ENCODE peak calls at places on chromosomes 1 and 21, in eight cellular contexts. T is HCT116, L is K562, A is A549, M is GM12878, C is endothelial cell of umbilical vein, K is HepG2, W is H1. D is an unnamed sample.

GRCh38 chr1:78047131-78047530 is 1.4 kb downstream of the GIPC2 start:
- DNase-seq in W (no peak), T (no peak), K (no peak), L (no peak), C (peak), A (no peak), M (no peak), D (no peak)

GRCh38 chr1:183205196-183205781 is 19.2 kb downstream of the LAMC2 start:
- DNase-seq in M (no peak), A (no peak), T (no peak), L (no peak), C (no peak), W (no peak), K (no peak), D (no peak)

GRCh38 chr1:218785928-218786327 is 387.8 kb upstream of the LYPLAL1 start:
- DNase-seq in W (no peak), K (no peak), C (peak), L (no peak), A (no peak), T (no peak), M (no peak), D (no peak)

GRCh38 chr1:47554901-47555300 is 117.1 kb downstream of the FOXD2 start:
- DNase-seq in M (no peak), K (no peak), A (no peak), T (no peak), C (no peak), W (no peak), L (no peak), D (no peak)

GRCh38 chr1:95311006-95311405 is 77.0 kb downstream of the RWDD3 start:
- DNase-seq in C (no peak), T (no peak), W (no peak), L (no peak), K (no peak), M (no peak), A (no peak), D (no peak)

GRCh38 chr1:181493885-181494284 is 10.6 kb downstream of the CACNA1E start:
- DNase-seq in A (no peak), C (no peak), M (no peak), W (no peak), L (no peak), K (no peak), T (no peak), D (no peak)

GRCh38 chr1:111762332-111762731 is 6.6 kb downstream of the DDX20 start:
- DNase-seq in A (no peak), T (no peak), C (peak), W (no peak), M (no peak), K (no peak), L (no peak), D (no peak)

GRCh38 chr1:2308844-2309243 is 80.7 kb downstream of the SKI start:
- DNase-seq in K (no peak), L (no peak), C (no peak), T (no peak), W (no peak), M (no peak), A (no peak), D (no peak)

GRCh38 chr1:153490272-153491051 is 30.0 kb upstream of the S100A7 start:
- DNase-seq in L (no peak), W (no peak), K (no peak), C (no peak), M (no peak), A (peak), T (peak), D (peak)

GRCh38 chr1:161486806-161487482 is 18.3 kb upstream of the FCGR2A start:
- DNase-seq in M (peak), T (peak), A (peak), W (no peak), L (peak), K (peak), C (peak), D (peak)

GRCh38 chr1:221418346-221418745 is 323.5 kb downstream of the DUSP10 start:
- DNase-seq in K (no peak), W (no peak), M (no peak), A (no peak), T (no peak), L (no peak), C (no peak), D (no peak)

GRCh38 chr1:93694833-93695232 is 13.2 kb upstream of the BCAR3 start:
- DNase-seq in A (no peak), T (no peak), L (no peak), C (no peak), M (no peak), W (no peak), K (no peak), D (no peak)

GRCh38 chr1:183443025-183443424 is 24.8 kb upstream of the NMNAT2 start:
- DNase-seq in C (no peak), T (no peak), K (no peak), M (no peak), W (no peak), L (no peak), A (no peak), D (no peak)

GRCh38 chr1:16083486-16083885 is 10.0 kb upstream of the FAM131C start:
- DNase-seq in M (no peak), W (no peak), T (no peak), K (no peak), A (no peak), C (no peak), L (no peak), D (no peak)

GRCh38 chr1:194062526-194062925 is 876.1 kb upstream of the B3GALT2 start:
- DNase-seq in A (no peak), C (peak), K (no peak), L (no peak), W (no peak), M (no peak), T (no peak), D (no peak)

GRCh38 chr1:221557024-221557423 is 184.9 kb downstream of the DUSP10 start:
- DNase-seq in W (no peak), T (no peak), L (no peak), A (no peak), C (no peak), K (no peak), M (no peak), D (no peak)

GRCh38 chr1:220775238-220775853 is 11.4 kb upstream of the MTARC1 start:
- DNase-seq in K (peak), C (peak), A (peak), T (no peak), M (no peak), L (peak), W (no peak), D (peak)

GRCh38 chr1:244901400-244901799 is 37.1 kb upstream of the HNRNPU start:
- DNase-seq in T (no peak), W (no peak), L (no peak), M (no peak), A (no peak), C (no peak), K (peak), D (peak)

GRCh38 chr21:37463083-37463780 is 96.7 kb downstream of the DYRK1A start:
- DNase-seq in L (peak), C (peak), K (peak), M (peak), T (peak), A (peak), W (no peak), D (peak)

GRCh38 chr1:10918531-10918930 is 93.9 kb upstream of the TARDBP start:
- DNase-seq in K (no peak), T (no peak), A (no peak), W (no peak), M (no peak), C (no peak), L (no peak), D (no peak)

GRCh38 chr21:44911384-44912157 is 9.1 kb downstream of the ITGB2 start:
- DNase-seq in A (peak), K (peak), T (no peak), M (no peak), W (no peak), L (peak), C (peak), D (no peak)

GRCh38 chr1:64881281-64881680 is 85.1 kb downstream of the JAK1 start:
- DNase-seq in W (no peak), A (no peak), K (no peak), L (no peak), C (no peak), T (no peak), M (no peak), D (no peak)

GRCh38 chr1:7380712-7381111 is 390.4 kb upstream of the VAMP3 start:
- DNase-seq in W (no peak), L (no peak), M (no peak), T (no peak), C (peak), K (no peak), A (no peak), D (no peak)

GRCh38 chr1:183093821-183094287 is 70.6 kb downstream of the LAMC1 start:
- DNase-seq in M (no peak), K (no peak), C (no peak), A (peak), L (no peak), T (peak), W (peak), D (no peak)

GRCh38 chr1:67166196-67166595 is at the start of gene IL23R:
- DNase-seq in W (no peak), C (no peak), A (no peak), M (peak), K (no peak), L (no peak), T (no peak), D (no peak)

GRCh38 chr1:248850124-248850523 is 8.8 kb downstream of the ZNF692 start:
- DNase-seq in K (no peak), L (no peak), M (no peak), A (no peak), C (no peak), W (no peak), T (no peak), D (no peak)

GRCh38 chr1:93324486-93325464 is 20.9 kb upstream of the DR1 start:
- DNase-seq in L (no peak), M (no peak), C (no peak), W (no peak), A (peak), K (no peak), T (peak), D (no peak)

GRCh38 chr1:8217011-8217711 is 100.8 kb upstream of the SLC45A1 start:
- DNase-seq in L (no peak), W (no peak), A (no peak), K (no peak), M (no peak), T (no peak), C (peak), D (no peak)

GRCh38 chr1:165408518-165408917 is 36.4 kb downstream of the RXRG start:
- DNase-seq in L (peak), K (peak), W (no peak), C (peak), T (peak), M (no peak), A (peak), D (peak)

GRCh38 chr1:202639500-202639899 is 70.8 kb downstream of the SYT2 start:
- DNase-seq in L (peak), A (no peak), W (no peak), K (no peak), C (no peak), M (no peak), T (no peak), D (no peak)

GRCh38 chr1:10698726-10699469 is 97.5 kb downstream of the CASZ1 start:
- DNase-seq in T (no peak), K (no peak), C (no peak), M (no peak), L (no peak), W (no peak), A (no peak), D (peak)

GRCh38 chr1:193730017-193730416 is 543.6 kb upstream of the B3GALT2 start:
- DNase-seq in T (no peak), K (no peak), M (no peak), W (no peak), C (no peak), A (peak), L (no peak), D (peak)

GRCh38 chr1:111490220-111490619 is 13.2 kb downstream of the ADORA3 start:
- DNase-seq in L (no peak), A (no peak), W (no peak), C (no peak), K (no peak), T (no peak), M (no peak), D (no peak)

GRCh38 chr1:243842978-243843490 is 7.0 kb downstream of the AKT3 start:
- DNase-seq in T (no peak), A (peak), K (no peak), M (no peak), L (peak), W (no peak), C (peak), D (peak)

GRCh38 chr1:45395051-45395450 is 54.8 kb upstream of the MUTYH start:
- DNase-seq in C (no peak), W (no peak), L (no peak), M (no peak), A (no peak), K (no peak), T (no peak), D (no peak)

GRCh38 chr21:41631564-41632461 is 123.9 kb upstream of the TMPRSS2 start:
- DNase-seq in W (no peak), T (no peak), L (no peak), K (no peak), C (no peak), M (no peak), A (peak), D (no peak)

GRCh38 chr1:30299393-30299792 is 424.0 kb downstream of the MATN1 start:
- DNase-seq in W (no peak), M (no peak), T (no peak), C (no peak), A (no peak), K (no peak), L (no peak), D (no peak)

GRCh38 chr1:30302808-30303310 is 420.5 kb downstream of the MATN1 start:
- DNase-seq in C (no peak), T (no peak), M (no peak), A (no peak), W (no peak), L (no peak), K (no peak), D (no peak)

GRCh38 chr1:30303387-30303786 is 420.0 kb downstream of the MATN1 start:
- DNase-seq in L (no peak), C (no peak), K (no peak), T (no peak), W (no peak), A (no peak), M (no peak), D (no peak)

GRCh38 chr1:30304080-30304479 is 419.3 kb downstream of the MATN1 start:
- DNase-seq in T (no peak), A (no peak), K (no peak), L (no peak), W (no peak), M (no peak), C (no peak), D (no peak)

GRCh38 chr1:30300669-30301068 is 422.7 kb downstream of the MATN1 start:
- DNase-seq in K (no peak), C (no peak), W (no peak), L (no peak), T (no peak), A (no peak), M (no peak), D (no peak)
- TF ChIP-seq MAX in K (no peak), C (no peak), W (no peak), L (no peak), T (no peak), A (no peak), M (no peak), D (no peak)

DNA sequence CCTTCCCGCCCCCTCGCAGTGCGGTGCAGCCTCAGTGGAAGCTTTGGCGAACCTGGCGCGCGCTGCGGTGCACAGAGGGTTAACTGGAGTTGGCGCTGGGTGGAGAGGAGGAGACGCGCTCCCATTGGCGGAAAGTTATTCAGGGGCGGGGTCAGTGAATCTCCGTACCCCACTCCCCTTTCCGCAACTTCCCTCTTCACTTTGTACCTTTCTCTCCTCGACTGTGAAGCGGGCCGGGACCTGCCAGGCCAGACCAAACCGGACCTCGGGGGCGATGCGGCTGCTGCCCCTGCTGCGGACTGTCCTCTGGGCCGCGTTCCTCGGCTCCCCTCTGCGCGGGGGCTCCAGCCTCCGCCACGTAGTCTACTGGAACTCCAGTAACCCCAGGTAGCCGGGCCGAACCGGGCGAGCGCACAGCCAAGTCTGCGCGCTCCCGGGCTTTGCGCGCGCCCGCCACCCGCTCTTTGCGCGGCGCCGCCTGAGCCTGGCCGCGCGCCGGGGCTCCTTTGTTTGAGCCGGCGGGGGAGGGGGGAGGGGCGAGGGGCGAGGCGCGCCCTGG is at the start of gene EFNA4:
- DNase-seq in C (peak), A (peak), L (peak), W (no peak), K (peak), T (peak), M (no peak), D (peak)
- TF ChIP-seq POLR2A in C (peak), A (peak), L (peak), W (no peak), K (peak), T (peak), M (peak), D (peak)

DNA sequence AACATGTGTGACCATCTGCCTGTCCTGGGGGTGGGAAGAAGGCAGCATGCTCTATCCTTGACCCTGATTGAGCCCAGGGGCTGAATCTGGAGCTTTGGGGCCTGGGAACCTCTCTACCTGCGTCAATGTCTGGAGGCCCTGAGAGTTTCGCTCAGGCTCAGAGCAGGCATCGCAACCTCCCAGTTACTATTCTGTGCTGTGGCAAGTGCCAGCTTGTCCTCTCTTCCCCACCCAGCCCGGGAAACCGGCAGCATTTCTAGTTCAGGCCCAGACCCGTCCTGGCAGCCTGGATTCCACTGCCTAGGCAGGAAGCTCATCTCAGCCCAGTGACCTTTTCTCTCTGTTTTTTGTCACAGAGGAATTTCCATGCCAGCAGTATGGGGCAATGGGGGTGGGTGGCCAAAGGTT is 10.0 kb upstream of the IRF6 start:
- DNase-seq in C (no peak), K (no peak), L (no peak), T (no peak), A (no peak), M (no peak), W (no peak), D (no peak)
- TF ChIP-seq MAX in C (no peak), K (no peak), L (no peak), T (no peak), A (no peak), M (no peak), W (no peak), D (no peak)

GRCh38 chr1:172795741-172796140 is 136.8 kb downstream of the FASLG start:
- DNase-seq in A (no peak), T (no peak), M (no peak), C (no peak), L (no peak), K (no peak), W (no peak), D (no peak)
- TF ChIP-seq POLR2A in A (no peak), T (no peak), M (no peak), C (no peak), L (no peak), K (no peak), W (no peak), D (no peak)

GRCh38 chr1:200112308-200112707 is 84.8 kb downstream of the NR5A2 start:
- DNase-seq in C (no peak), M (no peak), T (no peak), K (no peak), L (no peak), A (no peak), W (no peak), D (no peak)

GRCh38 chr1:200107004-200107470 is 79.5 kb downstream of the NR5A2 start:
- DNase-seq in A (peak), T (no peak), W (no peak), M (no peak), L (no peak), K (no peak), C (no peak), D (no peak)

GRCh38 chr1:200103961-200104583 is 76.6 kb downstream of the NR5A2 start:
- DNase-seq in T (no peak), A (no peak), W (no peak), C (peak), K (no peak), M (no peak), L (no peak), D (no peak)

GRCh38 chr1:200108659-200109058 is 81.1 kb downstream of the NR5A2 start:
- DNase-seq in A (no peak), L (no peak), T (no peak), C (no peak), K (no peak), W (no peak), M (no peak), D (no peak)
- TF ChIP-seq MAX in A (no peak), L (no peak), T (no peak), C (no peak), K (no peak), W (no peak), M (no peak), D (no peak)

DNA sequence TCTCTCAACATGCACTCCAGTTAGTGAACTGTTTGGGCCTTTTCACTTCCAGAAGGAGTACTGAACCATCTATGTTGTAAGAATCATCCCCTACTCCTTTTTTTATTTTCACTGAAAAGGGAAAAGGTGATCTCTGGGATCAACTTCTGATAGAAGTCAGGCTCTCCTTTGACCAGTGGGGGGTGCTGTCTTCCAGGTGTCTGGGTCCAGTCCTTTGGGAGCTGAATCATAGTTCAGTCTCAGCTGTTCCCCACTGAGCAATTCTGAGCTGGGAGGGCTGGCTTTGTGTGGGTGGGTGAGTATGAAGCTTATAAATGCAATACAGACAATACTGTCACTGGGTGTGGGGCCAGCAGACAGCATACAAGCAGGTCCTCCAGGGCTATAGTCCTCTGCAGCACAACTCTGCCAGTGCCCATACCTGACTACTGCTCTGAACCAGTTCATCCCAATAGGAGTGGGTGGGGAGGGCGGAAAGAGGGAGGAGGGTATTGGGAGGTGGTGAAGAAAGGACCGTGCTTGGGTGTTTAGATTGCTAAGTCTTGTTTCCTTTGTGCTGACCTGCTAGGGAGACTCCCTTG is 12.5 kb upstream of the SARS1 start:
- DNase-seq in T (no peak), K (peak), M (no peak), L (peak), W (no peak), A (peak), C (peak), D (peak)
- TF ChIP-seq POLR2A in T (no peak), K (no peak), M (no peak), L (no peak), W (no peak), A (no peak), C (no peak), D (no peak)

GRCh38 chr21:34613679-34614442 is 1.1 kb downstream of the RCAN1 start:
- DNase-seq in W (no peak), C (peak), T (no peak), L (peak), K (no peak), M (no peak), A (no peak), D (peak)
- TF ChIP-seq MAX in W (no peak), C (no peak), T (no peak), L (no peak), K (peak), M (no peak), A (no peak), D (no peak)

GRCh38 chr1:6101826-6102225 is 56.1 kb downstream of the KCNAB2 start:
- DNase-seq in K (no peak), T (no peak), A (no peak), C (no peak), W (no peak), L (no peak), M (no peak), D (no peak)
- TF ChIP-seq POLR2A in K (no peak), T (no peak), A (no peak), C (no peak), W (no peak), L (no peak), M (no peak), D (no peak)

D was measured in NB4.